ENCODE peak calls at places on chromosomes 11 and 22, in five cellular contexts. F is neuronal stem cell, O is mesenchymal stem cell, Q is IMR-90, Y is H1. D is an unnamed sample. For H3K4me1, the result is how much of the 10 kb centered on the place peaks cover.

GRCh38 chr11:116563028-116563712 is 209.6 kb downstream of the BUD13 start:
- DNase-seq in Q (peak), Y (no peak), F (no peak), O (peak), D (no peak)

GRCh38 chr22:26673485-26673884 is 16.1 kb downstream of the MIAT start:
- DNase-seq in Q (no peak), F (no peak), O (peak), Y (no peak), D (no peak)

GRCh38 chr22:39973656-39974055 is 13.5 kb downstream of the TMA7B start:
- DNase-seq in Q (no peak), Y (no peak), F (no peak), O (no peak), D (no peak)

GRCh38 chr11:71255323-71255722 is 2.9 kb upstream of the SHANK2 start:
- DNase-seq in O (no peak), Q (no peak), Y (no peak), F (no peak), D (no peak)

GRCh38 chr11:75563978-75564552 is 2.0 kb downstream of the SERPINH1 start:
- DNase-seq in Y (no peak), F (peak), Q (peak), O (peak), D (peak)

GRCh38 chr22:48517039-48518030 is 1310.3 kb downstream of the BRD1 start:
- DNase-seq in Q (no peak), F (no peak), O (no peak), Y (no peak), D (no peak)

GRCh38 chr22:47290706-47291430 is 528.4 kb downstream of the TBC1D22A start:
- DNase-seq in Q (no peak), Y (no peak), F (no peak), O (no peak), D (peak)

GRCh38 chr11:59668188-59668949 is 468 bp downstream of the PATL1 start:
- DNase-seq in O (peak), F (peak), Q (peak), Y (peak), D (peak)

GRCh38 chr22:16963189-16963945 is 44.7 kb downstream of the GAB4 start:
- DNase-seq in Y (no peak), F (no peak), Q (no peak), O (no peak), D (no peak)

GRCh38 chr22:43831561-43832392 is 19.7 kb upstream of the EFCAB6 start:
- DNase-seq in F (no peak), Q (no peak), O (no peak), Y (no peak), D (no peak)

GRCh38 chr22:47221840-47222615 is 459.6 kb downstream of the TBC1D22A start:
- DNase-seq in Q (no peak), Y (no peak), F (no peak), O (no peak), D (peak)

GRCh38 chr22:30192427-30192826 is 54.1 kb downstream of the LIF start:
- DNase-seq in O (no peak), Y (no peak), F (no peak), Q (no peak), D (no peak)
- H3K4me1 ChIP-seq in O (under half), Y (under half), F (under half), Q (under half), D (under half)

GRCh38 chr11:109029927-109030326 is 365.1 kb downstream of the DDX10 start:
- DNase-seq in Q (no peak), F (no peak), Y (no peak), O (no peak), D (no peak)
- H4K91ac ChIP-seq in Q (no peak), F (no peak), Y (no peak), O (no peak), D (no peak)

GRCh38 chr11:68584097-68584496 is 100.2 kb upstream of the GAL start:
- DNase-seq in Q (peak), F (peak), Y (peak), O (no peak), D (peak)
- H3K27ac ChIP-seq in Q (no peak), F (no peak), Y (no peak), O (no peak), D (no peak)

GRCh38 chr22:21974058-21974649 is 8.4 kb downstream of the TOP3B start:
- DNase-seq in Q (no peak), F (no peak), Y (no peak), O (no peak), D (no peak)
- H3K4me1 ChIP-seq in Q (under half), F (under half), Y (under half), O (under half), D (under half)

GRCh38 chr11:93034640-93035039 is 65.2 kb downstream of the MTNR1B start:
- DNase-seq in F (no peak), O (no peak), Q (no peak), Y (no peak), D (no peak)
- H4K91ac ChIP-seq in F (no peak), O (no peak), Q (no peak), Y (no peak), D (no peak)

DNA sequence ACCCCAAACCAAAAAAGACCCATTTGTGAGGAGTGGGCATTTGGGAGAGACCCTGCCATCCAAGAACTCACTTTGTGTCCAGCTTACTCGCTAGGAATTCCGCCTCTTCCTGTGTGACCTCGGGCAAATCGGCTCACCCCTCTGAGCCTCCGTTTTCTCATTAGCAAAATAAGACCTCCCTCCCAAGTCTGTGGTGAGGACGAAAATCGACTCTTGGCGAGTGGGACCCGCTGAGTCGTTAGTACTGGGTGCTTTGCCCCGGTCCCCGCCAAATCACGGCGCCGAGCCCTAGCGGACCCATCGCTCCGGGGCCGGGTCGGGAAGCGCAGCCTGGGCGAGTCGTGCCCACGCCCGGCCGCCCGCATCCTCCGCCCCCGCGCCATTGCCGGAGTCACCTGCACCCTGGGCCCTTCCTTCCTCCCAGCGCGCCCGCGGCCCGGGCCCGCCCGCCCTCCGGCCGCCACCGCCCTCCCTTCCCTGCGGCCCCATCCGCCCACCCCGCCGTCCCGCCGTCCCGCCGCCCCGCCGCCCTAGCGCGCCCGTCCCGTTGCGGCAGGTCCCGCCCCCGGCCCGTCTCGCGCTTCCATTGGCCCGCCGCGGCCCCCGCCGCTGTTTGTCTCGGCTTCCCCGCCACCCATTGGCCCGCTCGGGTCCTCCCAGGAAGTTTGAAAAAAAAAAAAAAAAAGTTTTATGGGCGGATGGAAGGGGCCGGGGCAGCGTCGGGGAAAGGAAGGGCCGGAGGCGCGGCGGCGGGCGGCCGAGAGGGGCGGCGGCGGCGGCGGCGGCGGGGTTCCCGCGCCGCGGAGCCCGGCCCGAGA is 48.9 kb downstream of the TRIOBP start:
- DNase-seq in O (peak), Y (no peak), Q (peak), F (peak), D (peak)
- H3K27ac ChIP-seq in O (no peak), Y (peak), Q (peak), F (peak), D (no peak)

GRCh38 chr11:94830722-94831121 is 62.6 kb downstream of the AMOTL1 start:
- DNase-seq in Q (no peak), O (no peak), F (no peak), Y (no peak), D (no peak)
- H3K4me1 ChIP-seq in Q (under half), O (under half), F (under half), Y (under half), D (under half)

GRCh38 chr11:44711772-44712608 is 14.8 kb upstream of the TSPAN18 start:
- DNase-seq in F (no peak), O (no peak), Y (no peak), Q (no peak), D (peak)
- H4K91ac ChIP-seq in F (peak), O (no peak), Y (peak), Q (no peak), D (no peak)

DNA sequence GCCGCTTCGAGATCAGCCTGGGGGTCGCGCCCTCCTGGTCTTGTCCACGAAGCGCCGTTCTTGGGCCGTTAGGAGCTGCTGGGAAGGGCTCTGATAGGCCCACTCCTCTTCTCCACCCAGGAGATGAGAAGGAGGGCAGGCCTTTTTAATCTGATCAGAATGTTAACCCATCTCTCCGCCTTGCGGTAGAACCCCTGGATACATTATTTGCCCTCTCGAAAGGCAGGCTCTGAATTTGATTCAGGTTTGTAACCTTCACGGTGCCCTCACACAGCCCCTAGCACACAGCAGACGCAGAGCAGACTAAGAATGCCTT is at the start of gene CCDC83:
- DNase-seq in F (no peak), O (no peak), Q (no peak), Y (no peak), D (no peak)
- H3K27ac ChIP-seq in F (peak), O (peak), Q (peak), Y (peak), D (no peak)

GRCh38 chr11:111283945-111284481 is 14.3 kb upstream of the POU2AF3 start:
- DNase-seq in Q (peak), O (peak), F (no peak), Y (no peak), D (peak)
- H3K4me1 ChIP-seq in Q (under half), O (under half), F (under half), Y (under half), D (under half)

D was measured in H9.